ENCODE peak calls at places on chromosomes 11 and 22, in nine cellular contexts. D, Y, U, F, H, T, X, Z and S are unnamed samples.

GRCh38 chr22:35312198-35313059 is 12.7 kb downstream of the TOM1 start:
- DNase-seq in D (peak), Y (peak), U (peak), F (peak), H (peak), T (peak), X (no peak), Z (no peak), S (no peak)

GRCh38 chr11:127950162-127950561 is 637.2 kb downstream of the ETS1 start:
- DNase-seq in D (no peak), Y (peak), U (no peak), F (no peak), H (no peak), T (no peak), X (no peak), Z (no peak), S (no peak)

GRCh38 chr22:30025187-30025586 is 55.1 kb upstream of the HORMAD2 start:
- DNase-seq in D (no peak), Y (no peak), U (no peak), F (no peak), H (no peak), T (no peak), X (no peak), Z (no peak), S (no peak)

GRCh38 chr11:36116161-36116560 is 172.3 kb downstream of the LDLRAD3 start:
- DNase-seq in D (no peak), Y (no peak), U (no peak), F (no peak), H (no peak), T (no peak), X (peak), Z (no peak), S (no peak)

GRCh38 chr11:33448461-33449130 is 191.4 kb downstream of the HIPK3 start:
- DNase-seq in D (no peak), Y (no peak), U (no peak), F (peak), H (peak), T (no peak), X (no peak), Z (no peak), S (no peak)

GRCh38 chr11:128559496-128560103 is 27.8 kb downstream of the ETS1 start:
- DNase-seq in D (no peak), Y (no peak), U (no peak), F (no peak), H (peak), T (no peak), X (no peak), Z (no peak), S (no peak)

GRCh38 chr22:37661160-37661924 is 2.8 kb downstream of the PDXP start:
- DNase-seq in D (no peak), Y (peak), U (no peak), F (peak), H (no peak), T (no peak), X (peak), Z (no peak), S (no peak)

GRCh38 chr11:64333556-64333955 is 6.4 kb upstream of the CCDC88B start:
- DNase-seq in D (no peak), Y (no peak), U (no peak), F (no peak), H (no peak), T (no peak), X (no peak), Z (no peak), S (no peak)

GRCh38 chr22:26527574-26528465 is 15.5 kb upstream of the TFIP11 start:
- DNase-seq in D (no peak), Y (peak), U (no peak), F (no peak), H (no peak), T (no peak), X (no peak), Z (no peak), S (no peak)

GRCh38 chr11:77091146-77091940 is 11.3 kb upstream of the OMP start:
- DNase-seq in D (no peak), Y (peak), U (peak), F (peak), H (peak), T (no peak), X (peak), Z (peak), S (no peak)

GRCh38 chr22:25051073-25051472 is 98.6 kb downstream of the KIAA1671 start:
- DNase-seq in D (no peak), Y (no peak), U (no peak), F (no peak), H (no peak), T (no peak), X (no peak), Z (no peak), S (no peak)

GRCh38 chr11:84673753-84674152 is 953.4 kb downstream of the DLG2 start:
- DNase-seq in D (no peak), Y (no peak), U (no peak), F (no peak), H (peak), T (no peak), X (no peak), Z (no peak), S (no peak)

GRCh38 chr11:65311197-65311631 is 3.5 kb upstream of the CDC42EP2 start:
- DNase-seq in D (no peak), Y (no peak), U (peak), F (no peak), H (peak), T (no peak), X (no peak), Z (no peak), S (no peak)

GRCh38 chr22:38097557-38098409 is 12.7 kb downstream of the BAIAP2L2 start:
- DNase-seq in D (no peak), Y (peak), U (no peak), F (peak), H (no peak), T (no peak), X (peak), Z (no peak), S (no peak)

GRCh38 chr11:111407652-111408051 is 28.6 kb upstream of the POU2AF1 start:
- DNase-seq in D (no peak), Y (no peak), U (no peak), F (no peak), H (no peak), T (no peak), X (no peak), Z (no peak), S (no peak)

GRCh38 chr11:76823481-76824028 is 37.2 kb upstream of the ACER3 start:
- DNase-seq in D (no peak), Y (no peak), U (no peak), F (peak), H (peak), T (no peak), X (no peak), Z (no peak), S (peak)

GRCh38 chr11:20066013-20066782 is 94.1 kb downstream of the DBX1 start:
- DNase-seq in D (no peak), Y (no peak), U (no peak), F (no peak), H (no peak), T (no peak), X (no peak), Z (no peak), S (no peak)

GRCh38 chr11:129557421-129557820 is 181.8 kb downstream of the BARX2 start:
- DNase-seq in D (no peak), Y (no peak), U (no peak), F (no peak), H (no peak), T (no peak), X (no peak), Z (no peak), S (no peak)

GRCh38 chr22:20230777-20231420 is 37.2 kb downstream of the RTN4R start:
- DNase-seq in D (no peak), Y (no peak), U (no peak), F (no peak), H (no peak), T (no peak), X (no peak), Z (no peak), S (no peak)

GRCh38 chr11:104005234-104005855 is 31.1 kb upstream of the DDI1 start:
- DNase-seq in D (no peak), Y (no peak), U (no peak), F (peak), H (peak), T (no peak), X (no peak), Z (no peak), S (no peak)

GRCh38 chr11:102446606-102447005 is 6.0 kb downstream of the TMEM123 start:
- DNase-seq in D (no peak), Y (no peak), U (no peak), F (peak), H (peak), T (no peak), X (no peak), Z (no peak), S (no peak)

GRCh38 chr11:129960216-129961214 is 42.1 kb downstream of the PRDM10 start:
- DNase-seq in D (peak), Y (no peak), U (no peak), F (peak), H (peak), T (peak), X (no peak), Z (no peak), S (peak)

GRCh38 chr22:28594784-28595324 is 84.8 kb downstream of the TTC28 start:
- DNase-seq in D (peak), Y (peak), U (no peak), F (peak), H (peak), T (peak), X (no peak), Z (no peak), S (peak)

GRCh38 chr11:127677813-127678212 is 677.2 kb upstream of the KIRREL3 start:
- DNase-seq in D (no peak), Y (no peak), U (no peak), F (no peak), H (no peak), T (no peak), X (no peak), Z (no peak), S (no peak)

GRCh38 chr22:22210889-22211833 is 33.4 kb upstream of the VPREB1 start:
- DNase-seq in D (no peak), Y (no peak), U (no peak), F (no peak), H (no peak), T (no peak), X (no peak), Z (no peak), S (no peak)

GRCh38 chr11:125787827-125788226 is at the start of gene PATE3:
- DNase-seq in D (no peak), Y (no peak), U (no peak), F (no peak), H (no peak), T (no peak), X (no peak), Z (no peak), S (no peak)

GRCh38 chr11:10761085-10761698 is 10.1 kb downstream of the CTR9 start:
- DNase-seq in D (no peak), Y (no peak), U (no peak), F (no peak), H (no peak), T (no peak), X (no peak), Z (no peak), S (no peak)

GRCh38 chr11:6705905-6706535 is 22.9 kb upstream of the MRPL17 start:
- DNase-seq in D (no peak), Y (peak), U (no peak), F (peak), H (peak), T (no peak), X (peak), Z (peak), S (no peak)

GRCh38 chr11:88284306-88285057 is 53.1 kb downstream of the CTSC start:
- DNase-seq in D (no peak), Y (peak), U (no peak), F (peak), H (no peak), T (no peak), X (no peak), Z (no peak), S (no peak)

GRCh38 chr11:10076458-10077141 is 217.4 kb downstream of the SBF2 start:
- DNase-seq in D (no peak), Y (peak), U (no peak), F (peak), H (peak), T (no peak), X (peak), Z (no peak), S (no peak)

GRCh38 chr11:61524446-61524845 is 15.9 kb downstream of the LRRC10B start:
- DNase-seq in D (no peak), Y (no peak), U (no peak), F (no peak), H (no peak), T (no peak), X (no peak), Z (no peak), S (no peak)

GRCh38 chr11:61201476-61201875 is 1.8 kb upstream of the PGA3 start:
- DNase-seq in D (no peak), Y (no peak), U (no peak), F (no peak), H (no peak), T (no peak), X (no peak), Z (no peak), S (no peak)

GRCh38 chr11:75535039-75535563 is 9.4 kb upstream of the GDPD5 start:
- DNase-seq in D (no peak), Y (no peak), U (no peak), F (no peak), H (no peak), T (no peak), X (no peak), Z (no peak), S (no peak)

GRCh38 chr11:118652681-118653181 is 26.7 kb downstream of the TREH start:
- DNase-seq in D (no peak), Y (no peak), U (no peak), F (no peak), H (no peak), T (no peak), X (no peak), Z (no peak), S (no peak)

GRCh38 chr11:10654211-10655150 is 39.1 kb downstream of the IRAG1 start:
- DNase-seq in D (no peak), Y (peak), U (no peak), F (peak), H (peak), T (no peak), X (no peak), Z (no peak), S (no peak)

GRCh38 chr22:33654173-33654890 is 265.9 kb downstream of the LARGE1 start:
- DNase-seq in D (no peak), Y (no peak), U (no peak), F (no peak), H (no peak), T (no peak), X (no peak), Z (no peak), S (no peak)

GRCh38 chr22:33657670-33658069 is 262.6 kb downstream of the LARGE1 start:
- DNase-seq in D (no peak), Y (no peak), U (no peak), F (no peak), H (no peak), T (no peak), X (no peak), Z (no peak), S (no peak)

GRCh38 chr22:33656808-33657628 is 263.3 kb downstream of the LARGE1 start:
- DNase-seq in D (no peak), Y (no peak), U (no peak), F (no peak), H (no peak), T (no peak), X (no peak), Z (no peak), S (no peak)

GRCh38 chr22:33658775-33659174 is 261.5 kb downstream of the LARGE1 start:
- DNase-seq in D (peak), Y (no peak), U (no peak), F (peak), H (no peak), T (no peak), X (no peak), Z (no peak), S (no peak)

GRCh38 chr22:33659423-33659822 is 260.9 kb downstream of the LARGE1 start:
- DNase-seq in D (peak), Y (no peak), U (no peak), F (no peak), H (no peak), T (no peak), X (no peak), Z (no peak), S (no peak)
- TF ChIP-seq CTCF in D (no peak), Y (no peak), U (no peak), F (no peak), H (no peak), T (no peak), X (no peak), Z (no peak), S (no peak)

GRCh38 chr11:114496915-114497314 is 57.6 kb downstream of the REXO2 start:
- DNase-seq in D (no peak), Y (no peak), U (no peak), F (no peak), H (no peak), T (no peak), X (no peak), Z (no peak), S (no peak)
- TF ChIP-seq CTCF in D (no peak), Y (no peak), U (no peak), F (no peak), H (no peak), T (no peak), X (no peak), Z (no peak), S (no peak)

GRCh38 chr11:68818181-68818580 is 23.5 kb downstream of the CPT1A start:
- DNase-seq in D (no peak), Y (no peak), U (no peak), F (no peak), H (peak), T (no peak), X (no peak), Z (no peak), S (no peak)

GRCh38 chr11:68819362-68819761 is 22.4 kb downstream of the CPT1A start:
- DNase-seq in D (no peak), Y (no peak), U (no peak), F (no peak), H (no peak), T (no peak), X (no peak), Z (no peak), S (no peak)

GRCh38 chr11:68822546-68822945 is 19.2 kb downstream of the CPT1A start:
- DNase-seq in D (no peak), Y (no peak), U (no peak), F (no peak), H (no peak), T (no peak), X (no peak), Z (no peak), S (no peak)

GRCh38 chr11:68825603-68826002 is 16.1 kb downstream of the CPT1A start:
- DNase-seq in D (no peak), Y (peak), U (peak), F (no peak), H (peak), T (no peak), X (no peak), Z (peak), S (no peak)

GRCh38 chr11:68821670-68822069 is 20.0 kb downstream of the CPT1A start:
- DNase-seq in D (no peak), Y (no peak), U (no peak), F (no peak), H (no peak), T (no peak), X (no peak), Z (no peak), S (no peak)
- TF ChIP-seq CTCF in D (no peak), Y (peak), U (no peak), F (no peak), H (no peak), T (no peak), X (no peak), Z (no peak), S (peak)

DNA sequence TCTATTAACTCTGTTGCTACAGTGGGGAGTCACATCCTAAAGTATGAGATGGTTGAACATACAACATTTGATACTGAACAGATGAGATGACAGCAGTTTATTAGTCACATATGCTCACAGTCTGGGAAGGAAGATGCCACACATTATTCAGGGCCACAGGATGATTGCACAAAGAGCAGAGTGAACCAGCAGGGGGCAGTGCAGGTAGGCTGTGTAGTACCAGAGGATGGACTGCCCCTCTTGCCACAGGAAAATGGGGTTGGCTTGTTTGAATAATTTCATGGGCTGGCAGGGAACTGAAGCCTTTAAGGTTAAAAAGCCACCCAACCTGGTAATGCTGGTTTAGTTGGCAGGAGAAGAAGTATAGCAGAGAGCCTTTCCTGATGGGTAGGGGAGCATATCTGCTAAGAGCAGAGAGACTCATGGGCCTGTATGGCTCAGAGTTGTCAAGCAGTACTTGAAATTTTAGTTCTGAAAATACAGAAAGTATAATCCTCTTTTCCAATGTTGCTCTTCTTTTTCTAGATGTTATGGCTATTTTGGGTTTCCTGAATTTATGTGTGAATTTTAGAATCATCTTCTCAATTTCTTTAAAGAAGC is 180.4 kb upstream of the B3GAT1 start:
- DNase-seq in D (no peak), Y (peak), U (peak), F (no peak), H (peak), T (no peak), X (peak), Z (no peak), S (no peak)
- TF ChIP-seq CTCF in D (no peak), Y (peak), U (no peak), F (no peak), H (peak), T (no peak), X (peak), Z (peak), S (peak)

DNA sequence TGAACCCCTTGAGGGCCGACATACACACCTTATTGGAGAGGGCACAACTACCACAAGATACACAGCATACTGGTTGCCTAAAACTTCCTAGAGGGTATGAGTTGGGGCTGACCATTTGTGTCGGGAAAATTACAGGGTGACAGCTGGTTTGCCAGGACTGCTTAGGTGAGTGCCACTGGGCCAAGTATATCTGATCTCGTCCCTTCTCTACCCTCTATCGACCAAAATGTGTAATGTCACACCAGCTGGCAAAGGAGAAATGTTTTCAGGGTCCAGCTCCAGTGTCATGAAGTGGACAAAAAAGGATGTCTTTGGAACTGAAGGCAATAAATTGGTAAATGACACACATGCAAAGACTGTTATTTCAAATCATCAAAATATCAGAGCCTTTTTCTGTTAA is 126.1 kb downstream of the PGR start:
- DNase-seq in D (no peak), Y (no peak), U (no peak), F (no peak), H (no peak), T (no peak), X (no peak), Z (no peak), S (no peak)
- TF ChIP-seq CTCF in D (peak), Y (no peak), U (no peak), F (no peak), H (no peak), T (no peak), X (no peak), Z (no peak), S (no peak)

DNA sequence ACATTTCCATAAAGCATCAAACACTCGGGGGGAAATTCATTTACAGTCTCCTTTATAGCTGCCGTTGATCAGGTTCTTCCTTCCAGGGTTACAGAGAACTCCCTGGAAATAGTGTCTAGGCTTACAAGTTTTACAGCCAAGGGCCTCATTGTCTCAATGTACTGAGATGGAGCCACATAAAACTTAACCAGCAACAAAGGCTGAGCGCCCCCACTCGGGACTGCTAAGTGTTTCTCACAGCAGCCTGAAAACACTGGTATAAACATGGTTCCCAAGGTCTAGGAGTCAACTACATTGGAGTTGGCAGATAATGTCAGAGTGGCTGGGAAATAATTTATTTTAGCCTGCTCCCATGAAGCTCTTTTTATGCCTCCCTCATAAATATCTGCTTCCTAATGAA is 686.2 kb downstream of the OPCML start:
- DNase-seq in D (no peak), Y (no peak), U (no peak), F (no peak), H (no peak), T (no peak), X (no peak), Z (no peak), S (no peak)
- TF ChIP-seq CTCF in D (no peak), Y (no peak), U (no peak), F (no peak), H (no peak), T (no peak), X (no peak), Z (no peak), S (no peak)